ENCODE peak calls at places on chromosomes 5 and 9, in seven cellular contexts. One of them, this sample, is unnamed.

GRCh38 chr9:99054581-99054980 is 50.3 kb upstream of the TGFBR1 start:
- DNase-seq in PC-3: peak
- DNase-seq in OCI-LY7: no peak
- DNase-seq in dorsolateral prefrontal cortex: no peak
- DNase-seq in foreskin keratinocyte: no peak
- DNase-seq in pancreas: no peak
- DNase-seq in effector memory CD4-positive, alpha-beta T cell: no peak
- DNase-seq in this sample: no peak

GRCh38 chr9:30140415-30140814 is 2244.0 kb upstream of the ACO1 start:
- DNase-seq in PC-3: no peak
- DNase-seq in effector memory CD4-positive, alpha-beta T cell: no peak
- DNase-seq in OCI-LY7: no peak
- DNase-seq in dorsolateral prefrontal cortex: no peak
- DNase-seq in pancreas: no peak
- DNase-seq in foreskin keratinocyte: no peak
- DNase-seq in this sample: no peak

GRCh38 chr5:103228588-103228987 is 30.0 kb upstream of the MACIR start:
- DNase-seq in effector memory CD4-positive, alpha-beta T cell: no peak
- DNase-seq in OCI-LY7: no peak
- DNase-seq in foreskin keratinocyte: no peak
- DNase-seq in pancreas: no peak
- DNase-seq in PC-3: no peak
- DNase-seq in dorsolateral prefrontal cortex: no peak
- DNase-seq in this sample: no peak

GRCh38 chr5:167255931-167256330 is 1035.5 kb upstream of the WWC1 start:
- DNase-seq in effector memory CD4-positive, alpha-beta T cell: no peak
- DNase-seq in PC-3: no peak
- DNase-seq in dorsolateral prefrontal cortex: no peak
- DNase-seq in foreskin keratinocyte: no peak
- DNase-seq in OCI-LY7: no peak
- DNase-seq in pancreas: no peak
- DNase-seq in this sample: no peak

GRCh38 chr9:114228034-114228808 is 72.9 kb downstream of the COL27A1 start:
- DNase-seq in OCI-LY7: no peak
- DNase-seq in pancreas: no peak
- DNase-seq in PC-3: no peak
- DNase-seq in effector memory CD4-positive, alpha-beta T cell: no peak
- DNase-seq in dorsolateral prefrontal cortex: no peak
- DNase-seq in foreskin keratinocyte: no peak
- DNase-seq in this sample: no peak

GRCh38 chr5:13613621-13614020 is 330.9 kb downstream of the DNAH5 start:
- DNase-seq in effector memory CD4-positive, alpha-beta T cell: no peak
- DNase-seq in pancreas: no peak
- DNase-seq in dorsolateral prefrontal cortex: no peak
- DNase-seq in foreskin keratinocyte: no peak
- DNase-seq in OCI-LY7: no peak
- DNase-seq in PC-3: no peak
- DNase-seq in this sample: no peak

GRCh38 chr5:144032375-144032774 is 138.1 kb downstream of the YIPF5 start:
- DNase-seq in OCI-LY7: no peak
- DNase-seq in PC-3: no peak
- DNase-seq in foreskin keratinocyte: no peak
- DNase-seq in dorsolateral prefrontal cortex: no peak
- DNase-seq in effector memory CD4-positive, alpha-beta T cell: no peak
- DNase-seq in pancreas: no peak
- DNase-seq in this sample: no peak

GRCh38 chr5:7827602-7828001 is 23.3 kb downstream of the CFAP90 start:
- DNase-seq in dorsolateral prefrontal cortex: no peak
- DNase-seq in foreskin keratinocyte: no peak
- DNase-seq in effector memory CD4-positive, alpha-beta T cell: no peak
- DNase-seq in PC-3: no peak
- DNase-seq in OCI-LY7: no peak
- DNase-seq in pancreas: no peak
- DNase-seq in this sample: no peak

GRCh38 chr5:113487411-113487778 is 858 bp downstream of the MCC start:
- DNase-seq in PC-3: peak
- DNase-seq in foreskin keratinocyte: no peak
- DNase-seq in OCI-LY7: no peak
- DNase-seq in pancreas: peak
- DNase-seq in dorsolateral prefrontal cortex: no peak
- DNase-seq in effector memory CD4-positive, alpha-beta T cell: no peak
- DNase-seq in this sample: no peak

GRCh38 chr9:30522486-30522885 is 1862.0 kb upstream of the ACO1 start:
- DNase-seq in foreskin keratinocyte: no peak
- DNase-seq in pancreas: no peak
- DNase-seq in PC-3: no peak
- DNase-seq in dorsolateral prefrontal cortex: peak
- DNase-seq in effector memory CD4-positive, alpha-beta T cell: no peak
- DNase-seq in OCI-LY7: no peak
- DNase-seq in this sample: no peak

GRCh38 chr5:52665544-52665943 is 122.2 kb upstream of the ITGA1 start:
- DNase-seq in foreskin keratinocyte: no peak
- DNase-seq in dorsolateral prefrontal cortex: no peak
- DNase-seq in pancreas: no peak
- DNase-seq in effector memory CD4-positive, alpha-beta T cell: no peak
- DNase-seq in PC-3: no peak
- DNase-seq in OCI-LY7: no peak
- DNase-seq in this sample: no peak

GRCh38 chr5:127870914-127871313 is 167.7 kb downstream of the CCDC192 start:
- DNase-seq in dorsolateral prefrontal cortex: peak
- DNase-seq in PC-3: no peak
- DNase-seq in OCI-LY7: no peak
- DNase-seq in effector memory CD4-positive, alpha-beta T cell: no peak
- DNase-seq in pancreas: no peak
- DNase-seq in foreskin keratinocyte: no peak
- DNase-seq in this sample: no peak

GRCh38 chr5:150589791-150590601 is 50.5 kb upstream of the SYNPO start:
- DNase-seq in OCI-LY7: no peak
- DNase-seq in effector memory CD4-positive, alpha-beta T cell: no peak
- DNase-seq in PC-3: no peak
- DNase-seq in foreskin keratinocyte: no peak
- DNase-seq in pancreas: peak
- DNase-seq in dorsolateral prefrontal cortex: no peak
- DNase-seq in this sample: no peak

GRCh38 chr5:136192015-136192525 is 892 bp downstream of the SMIM32 start:
- DNase-seq in pancreas: no peak
- DNase-seq in effector memory CD4-positive, alpha-beta T cell: no peak
- DNase-seq in foreskin keratinocyte: no peak
- DNase-seq in dorsolateral prefrontal cortex: no peak
- DNase-seq in PC-3: no peak
- DNase-seq in OCI-LY7: no peak
- DNase-seq in this sample: no peak

GRCh38 chr9:114174876-114175771 is 19.8 kb downstream of the COL27A1 start:
- DNase-seq in OCI-LY7: no peak
- DNase-seq in pancreas: no peak
- DNase-seq in PC-3: no peak
- DNase-seq in dorsolateral prefrontal cortex: peak
- DNase-seq in effector memory CD4-positive, alpha-beta T cell: no peak
- DNase-seq in foreskin keratinocyte: no peak
- DNase-seq in this sample: peak

DNA sequence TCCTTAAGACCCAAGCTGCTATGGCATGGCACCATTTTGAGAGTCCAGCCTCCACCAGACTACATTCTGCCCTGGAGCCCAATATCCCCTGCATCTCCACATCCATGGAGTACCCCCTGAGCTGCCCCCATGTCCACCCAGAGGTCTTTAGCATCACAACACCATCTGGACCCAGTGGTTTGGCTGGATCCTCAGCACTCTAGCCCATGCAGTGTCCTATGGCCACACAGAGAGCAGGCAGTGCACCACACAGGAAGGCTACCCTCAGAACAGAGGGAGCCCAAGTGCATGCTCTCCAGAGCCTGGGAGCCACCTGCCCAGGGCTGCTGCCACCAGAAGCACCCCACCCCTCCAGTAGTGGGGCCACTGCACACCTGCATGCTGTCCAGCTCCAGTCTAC is 18.6 kb upstream of the DAP start:
- DNase-seq in pancreas: no peak
- DNase-seq in dorsolateral prefrontal cortex: no peak
- DNase-seq in OCI-LY7: no peak
- DNase-seq in PC-3: no peak
- DNase-seq in foreskin keratinocyte: no peak
- DNase-seq in effector memory CD4-positive, alpha-beta T cell: no peak
- DNase-seq in this sample: no peak
- H3K27ac ChIP-seq in pancreas: no peak
- H3K27ac ChIP-seq in dorsolateral prefrontal cortex: no peak
- H3K27ac ChIP-seq in OCI-LY7: no peak
- H3K27ac ChIP-seq in PC-3: no peak
- H3K27ac ChIP-seq in foreskin keratinocyte: no peak
- H3K27ac ChIP-seq in effector memory CD4-positive, alpha-beta T cell: no peak
- H3K27ac ChIP-seq in this sample: no peak

GRCh38 chr5:39176740-39177628 is 42.4 kb downstream of the FYB1 start:
- DNase-seq in dorsolateral prefrontal cortex: no peak
- DNase-seq in OCI-LY7: no peak
- DNase-seq in foreskin keratinocyte: no peak
- DNase-seq in pancreas: no peak
- DNase-seq in PC-3: no peak
- DNase-seq in effector memory CD4-positive, alpha-beta T cell: peak
- DNase-seq in this sample: no peak

GRCh38 chr5:39178856-39179255 is 40.5 kb downstream of the FYB1 start:
- DNase-seq in pancreas: no peak
- DNase-seq in OCI-LY7: no peak
- DNase-seq in foreskin keratinocyte: no peak
- DNase-seq in effector memory CD4-positive, alpha-beta T cell: no peak
- DNase-seq in dorsolateral prefrontal cortex: no peak
- DNase-seq in PC-3: no peak
- DNase-seq in this sample: no peak

GRCh38 chr5:39175273-39175955 is 43.9 kb downstream of the FYB1 start:
- DNase-seq in OCI-LY7: no peak
- DNase-seq in effector memory CD4-positive, alpha-beta T cell: no peak
- DNase-seq in pancreas: no peak
- DNase-seq in PC-3: no peak
- DNase-seq in foreskin keratinocyte: no peak
- DNase-seq in dorsolateral prefrontal cortex: no peak
- DNase-seq in this sample: no peak

GRCh38 chr5:39177629-39177959 is 41.8 kb downstream of the FYB1 start:
- DNase-seq in foreskin keratinocyte: no peak
- DNase-seq in PC-3: no peak
- DNase-seq in OCI-LY7: no peak
- DNase-seq in pancreas: no peak
- DNase-seq in dorsolateral prefrontal cortex: no peak
- DNase-seq in effector memory CD4-positive, alpha-beta T cell: no peak
- DNase-seq in this sample: no peak

GRCh38 chr5:39178171-39178570 is 41.2 kb downstream of the FYB1 start:
- DNase-seq in effector memory CD4-positive, alpha-beta T cell: no peak
- DNase-seq in OCI-LY7: no peak
- DNase-seq in PC-3: peak
- DNase-seq in dorsolateral prefrontal cortex: no peak
- DNase-seq in foreskin keratinocyte: no peak
- DNase-seq in pancreas: no peak
- DNase-seq in this sample: no peak
- H3K27ac ChIP-seq in effector memory CD4-positive, alpha-beta T cell: peak
- H3K27ac ChIP-seq in OCI-LY7: no peak
- H3K27ac ChIP-seq in PC-3: peak
- H3K27ac ChIP-seq in dorsolateral prefrontal cortex: no peak
- H3K27ac ChIP-seq in foreskin keratinocyte: no peak
- H3K27ac ChIP-seq in pancreas: no peak
- H3K27ac ChIP-seq in this sample: no peak

DNA sequence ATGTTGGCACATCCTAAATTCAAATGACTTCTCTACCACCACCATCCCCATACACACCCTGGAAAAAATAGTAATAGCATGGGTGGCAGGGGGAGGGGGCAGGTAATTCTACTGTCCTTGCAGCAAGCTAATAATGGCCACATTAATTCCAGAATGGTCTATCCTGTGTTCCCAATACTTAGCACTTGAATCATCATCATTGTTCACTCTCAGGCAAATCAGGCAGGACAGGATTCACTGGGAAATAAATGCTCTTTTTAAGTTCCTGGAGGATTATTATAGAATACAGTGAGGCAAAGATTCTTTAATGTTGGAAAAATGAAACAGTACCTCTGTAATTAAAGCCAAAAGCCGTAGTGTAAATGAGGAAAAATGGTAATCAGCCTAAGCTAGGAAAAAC is 254.5 kb downstream of the ARRDC3 start:
- DNase-seq in pancreas: no peak
- DNase-seq in PC-3: peak
- DNase-seq in foreskin keratinocyte: no peak
- DNase-seq in OCI-LY7: no peak
- DNase-seq in effector memory CD4-positive, alpha-beta T cell: no peak
- DNase-seq in dorsolateral prefrontal cortex: no peak
- DNase-seq in this sample: no peak
- H3K27ac ChIP-seq in pancreas: no peak
- H3K27ac ChIP-seq in PC-3: no peak
- H3K27ac ChIP-seq in foreskin keratinocyte: no peak
- H3K27ac ChIP-seq in OCI-LY7: no peak
- H3K27ac ChIP-seq in effector memory CD4-positive, alpha-beta T cell: no peak
- H3K27ac ChIP-seq in dorsolateral prefrontal cortex: no peak
- H3K27ac ChIP-seq in this sample: no peak

GRCh38 chr9:29043070-29043469 is 1469.8 kb upstream of the C9orf72 start:
- DNase-seq in pancreas: no peak
- DNase-seq in effector memory CD4-positive, alpha-beta T cell: no peak
- DNase-seq in OCI-LY7: no peak
- DNase-seq in dorsolateral prefrontal cortex: no peak
- DNase-seq in PC-3: no peak
- DNase-seq in foreskin keratinocyte: no peak
- DNase-seq in this sample: no peak

GRCh38 chr9:29039258-29039657 is 1466.0 kb upstream of the C9orf72 start:
- DNase-seq in effector memory CD4-positive, alpha-beta T cell: no peak
- DNase-seq in dorsolateral prefrontal cortex: no peak
- DNase-seq in PC-3: peak
- DNase-seq in pancreas: no peak
- DNase-seq in foreskin keratinocyte: peak
- DNase-seq in OCI-LY7: no peak
- DNase-seq in this sample: no peak

GRCh38 chr9:29038332-29038731 is 1465.1 kb upstream of the C9orf72 start:
- DNase-seq in PC-3: no peak
- DNase-seq in effector memory CD4-positive, alpha-beta T cell: no peak
- DNase-seq in dorsolateral prefrontal cortex: no peak
- DNase-seq in OCI-LY7: no peak
- DNase-seq in pancreas: no peak
- DNase-seq in foreskin keratinocyte: no peak
- DNase-seq in this sample: no peak
- H3K27ac ChIP-seq in PC-3: no peak
- H3K27ac ChIP-seq in effector memory CD4-positive, alpha-beta T cell: no peak
- H3K27ac ChIP-seq in dorsolateral prefrontal cortex: no peak
- H3K27ac ChIP-seq in OCI-LY7: no peak
- H3K27ac ChIP-seq in pancreas: no peak
- H3K27ac ChIP-seq in foreskin keratinocyte: no peak
- H3K27ac ChIP-seq in this sample: no peak

DNA sequence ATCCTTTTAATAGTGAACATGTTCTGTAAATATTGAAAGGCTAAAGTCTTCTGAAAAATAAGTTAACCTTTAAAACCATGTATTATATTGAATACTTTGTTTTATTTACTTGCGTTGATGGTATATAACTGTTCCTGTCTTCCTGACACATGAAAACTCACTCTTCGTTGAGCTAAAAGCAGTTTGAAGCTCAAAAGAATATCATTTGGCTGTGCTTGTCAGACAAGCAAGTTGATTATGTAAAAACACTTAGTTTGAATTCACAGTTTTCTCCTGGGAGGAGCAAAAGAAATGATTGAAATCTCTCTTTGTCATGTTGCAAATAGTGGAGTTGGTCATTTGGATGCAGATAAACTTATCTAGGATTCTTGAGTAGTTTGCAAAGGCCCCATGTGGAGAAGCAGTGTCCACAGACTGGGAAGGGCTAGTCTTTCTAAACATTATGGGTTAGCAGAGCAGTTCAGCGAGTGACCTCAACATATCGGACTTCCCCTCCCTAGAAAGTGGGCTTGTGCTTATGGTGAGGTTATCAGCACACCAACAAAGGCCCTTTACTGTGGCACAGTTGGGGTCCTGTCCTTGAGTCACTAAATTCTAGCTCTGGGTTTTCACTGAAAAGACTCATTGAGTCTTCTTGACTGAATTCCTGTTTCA is 290.4 kb downstream of the CSNK1G3 start:
- DNase-seq in OCI-LY7: no peak
- DNase-seq in dorsolateral prefrontal cortex: no peak
- DNase-seq in pancreas: no peak
- DNase-seq in effector memory CD4-positive, alpha-beta T cell: no peak
- DNase-seq in foreskin keratinocyte: no peak
- DNase-seq in PC-3: no peak
- DNase-seq in this sample: no peak
- H3K27ac ChIP-seq in OCI-LY7: no peak
- H3K27ac ChIP-seq in dorsolateral prefrontal cortex: no peak
- H3K27ac ChIP-seq in pancreas: no peak
- H3K27ac ChIP-seq in effector memory CD4-positive, alpha-beta T cell: no peak
- H3K27ac ChIP-seq in foreskin keratinocyte: no peak
- H3K27ac ChIP-seq in PC-3: no peak
- H3K27ac ChIP-seq in this sample: no peak

This sample was measured in caudate nucleus.